ENCODE peak calls at places on chromosomes 13 and 19, in five cellular contexts. N is bronchial epithelial cell, E is aorta, H is SHP77, C is A172. B is an unnamed sample.

GRCh38 chr19:42313096-42313839 is at the start of gene TMEM145:
- DNase-seq in C (peak), E (no peak), N (no peak), H (no peak), B (peak)

GRCh38 chr13:45207319-45207718 is 6.5 kb upstream of the KCTD4 start:
- DNase-seq in E (no peak), N (peak), C (no peak), H (no peak), B (no peak)

GRCh38 chr13:29993716-29994488 is 143.5 kb upstream of the UBL3 start:
- DNase-seq in H (no peak), C (peak), E (no peak), N (peak), B (no peak)

GRCh38 chr19:12749938-12750521 is 1.6 kb upstream of the BEST2 start:
- DNase-seq in H (no peak), E (no peak), N (peak), C (no peak), B (no peak)

GRCh38 chr13:34250151-34250550 is 432.2 kb downstream of the RFC3 start:
- DNase-seq in E (no peak), H (no peak), N (no peak), C (peak), B (no peak)

GRCh38 chr13:46329624-46330023 is 57.4 kb downstream of the RUBCNL start:
- DNase-seq in E (no peak), H (no peak), N (no peak), C (no peak), B (no peak)

GRCh38 chr13:21463424-21463823 is 4.3 kb upstream of the ZDHHC20 start:
- DNase-seq in H (no peak), N (no peak), E (no peak), C (no peak), B (no peak)

GRCh38 chr13:93951153-93951552 is 528.3 kb downstream of the DCT start:
- DNase-seq in H (no peak), E (no peak), N (peak), C (no peak), B (peak)

GRCh38 chr19:35120492-35120891 is 4.9 kb downstream of the FXYD3 start:
- DNase-seq in H (no peak), C (peak), N (peak), E (no peak), B (no peak)

GRCh38 chr19:16197622-16198362 is at the start of gene AP1M1:
- DNase-seq in C (peak), N (peak), E (peak), H (peak), B (peak)

GRCh38 chr13:64180756-64181155 is 2765.1 kb upstream of the PCDH20 start:
- DNase-seq in C (no peak), E (no peak), H (no peak), N (no peak), B (no peak)

GRCh38 chr19:44875666-44876418 is 15.2 kb upstream of the TOMM40 start:
- DNase-seq in E (no peak), C (peak), N (peak), H (no peak), B (no peak)

GRCh38 chr13:32887617-32888016 is 128.6 kb upstream of the KL start:
- DNase-seq in E (no peak), H (no peak), C (no peak), N (no peak), B (no peak)

B was measured in ACHN.